ENCODE peak calls at places on chromosomes 7 and 10, in seven cellular contexts. One of them, this sample, is unnamed.

GRCh38 chr10:129385600-129385999 is 81.4 kb upstream of the MGMT start:
- DNase-seq in DND-41: no peak
- DNase-seq in mammary epithelial cell: no peak
- DNase-seq in fibroblast of lung: no peak
- DNase-seq in hepatocyte: no peak
- DNase-seq in GM23338: no peak
- DNase-seq in H1: peak; percentile 33
- DNase-seq in this sample: no peak

GRCh38 chr10:130471486-130471885 is 335.3 kb downstream of the GLRX3 start:
- DNase-seq in DND-41: no peak
- DNase-seq in mammary epithelial cell: no peak
- DNase-seq in fibroblast of lung: no peak
- DNase-seq in hepatocyte: no peak
- DNase-seq in GM23338: no peak
- DNase-seq in H1: no peak
- DNase-seq in this sample: no peak

GRCh38 chr10:89525556-89525955 is 9.8 kb downstream of the SLC16A12 start:
- DNase-seq in DND-41: no peak
- DNase-seq in mammary epithelial cell: no peak
- DNase-seq in fibroblast of lung: no peak
- DNase-seq in hepatocyte: no peak
- DNase-seq in GM23338: no peak
- DNase-seq in H1: no peak
- DNase-seq in this sample: no peak

GRCh38 chr10:102780246-102780645 is 36.5 kb downstream of the WBP1L start:
- DNase-seq in DND-41: no peak
- DNase-seq in mammary epithelial cell: peak; percentile 83
- DNase-seq in fibroblast of lung: peak; percentile 77
- DNase-seq in hepatocyte: no peak
- DNase-seq in GM23338: no peak
- DNase-seq in H1: no peak
- DNase-seq in this sample: no peak

GRCh38 chr7:35691827-35692307 is 3.1 kb downstream of the HERPUD2 start:
- DNase-seq in DND-41: peak; percentile 43
- DNase-seq in mammary epithelial cell: no peak
- DNase-seq in fibroblast of lung: no peak
- DNase-seq in hepatocyte: peak; percentile 28
- DNase-seq in GM23338: no peak
- DNase-seq in H1: no peak
- DNase-seq in this sample: no peak

GRCh38 chr10:89904755-89905154 is 203.4 kb downstream of the KIF20B start:
- DNase-seq in DND-41: peak; percentile 8
- DNase-seq in mammary epithelial cell: peak; percentile 91
- DNase-seq in fibroblast of lung: peak; percentile 66
- DNase-seq in hepatocyte: no peak
- DNase-seq in GM23338: no peak
- DNase-seq in H1: no peak
- DNase-seq in this sample: no peak

GRCh38 chr10:79311581-79312407 is 35.5 kb upstream of the PPIF start:
- DNase-seq in DND-41: no peak
- DNase-seq in mammary epithelial cell: no peak
- DNase-seq in fibroblast of lung: no peak
- DNase-seq in hepatocyte: no peak
- DNase-seq in GM23338: no peak
- DNase-seq in H1: no peak
- DNase-seq in this sample: no peak

GRCh38 chr7:50914460-50914859 is 131.8 kb upstream of the GRB10 start:
- DNase-seq in DND-41: no peak
- DNase-seq in mammary epithelial cell: no peak
- DNase-seq in fibroblast of lung: no peak
- DNase-seq in hepatocyte: no peak
- DNase-seq in GM23338: no peak
- DNase-seq in H1: no peak
- DNase-seq in this sample: no peak

GRCh38 chr10:31897506-31897905 is 31.1 kb downstream of the ARHGAP12 start:
- DNase-seq in DND-41: no peak
- DNase-seq in mammary epithelial cell: no peak
- DNase-seq in fibroblast of lung: peak; percentile 41
- DNase-seq in hepatocyte: no peak
- DNase-seq in GM23338: no peak
- DNase-seq in H1: no peak
- DNase-seq in this sample: peak; percentile 64

GRCh38 chr10:74750848-74751274 is 75.5 kb upstream of the KAT6B start:
- DNase-seq in DND-41: no peak
- DNase-seq in mammary epithelial cell: no peak
- DNase-seq in fibroblast of lung: no peak
- DNase-seq in hepatocyte: no peak
- DNase-seq in GM23338: no peak
- DNase-seq in H1: peak; percentile 28
- DNase-seq in this sample: no peak

GRCh38 chr7:96657347-96658010 is 52.2 kb downstream of the SEM1 start:
- DNase-seq in DND-41: no peak
- DNase-seq in mammary epithelial cell: no peak
- DNase-seq in fibroblast of lung: peak; percentile 44
- DNase-seq in hepatocyte: no peak
- DNase-seq in GM23338: peak; percentile 21
- DNase-seq in H1: peak; percentile 57
- DNase-seq in this sample: peak; percentile 41

GRCh38 chr10:82813856-82814255 is 938.9 kb downstream of the NRG3 start:
- DNase-seq in DND-41: no peak
- DNase-seq in mammary epithelial cell: peak; percentile 47
- DNase-seq in fibroblast of lung: peak; percentile 72
- DNase-seq in hepatocyte: peak; percentile 38
- DNase-seq in GM23338: no peak
- DNase-seq in H1: no peak
- DNase-seq in this sample: peak; percentile 37

GRCh38 chr7:2843191-2843685 is 870 bp downstream of the GNA12 start:
- DNase-seq in DND-41: peak; percentile 16
- DNase-seq in mammary epithelial cell: no peak
- DNase-seq in fibroblast of lung: no peak
- DNase-seq in hepatocyte: no peak
- DNase-seq in GM23338: no peak
- DNase-seq in H1: no peak
- DNase-seq in this sample: no peak

GRCh38 chr7:50409856-50410468 is 40.2 kb downstream of the FIGNL1 start:
- DNase-seq in DND-41: peak; percentile 75
- DNase-seq in mammary epithelial cell: no peak
- DNase-seq in fibroblast of lung: no peak
- DNase-seq in hepatocyte: no peak
- DNase-seq in GM23338: no peak
- DNase-seq in H1: no peak
- DNase-seq in this sample: no peak

GRCh38 chr7:8094164-8095140 is 125.9 kb downstream of the GLCCI1 start:
- DNase-seq in DND-41: no peak
- DNase-seq in mammary epithelial cell: no peak
- DNase-seq in fibroblast of lung: no peak
- DNase-seq in hepatocyte: peak; percentile 10
- DNase-seq in GM23338: no peak
- DNase-seq in H1: no peak
- DNase-seq in this sample: no peak

GRCh38 chr10:106877574-106877973 is 286.9 kb downstream of the SORCS1 start:
- DNase-seq in DND-41: no peak
- DNase-seq in mammary epithelial cell: no peak
- DNase-seq in fibroblast of lung: no peak
- DNase-seq in hepatocyte: no peak
- DNase-seq in GM23338: no peak
- DNase-seq in H1: no peak
- DNase-seq in this sample: no peak

GRCh38 chr7:94301024-94301588 is 93.6 kb upstream of the COL1A2 start:
- DNase-seq in DND-41: no peak
- DNase-seq in mammary epithelial cell: peak; percentile 88
- DNase-seq in fibroblast of lung: peak; percentile 99
- DNase-seq in hepatocyte: peak; percentile 91
- DNase-seq in GM23338: peak; percentile 82
- DNase-seq in H1: peak; percentile 57
- DNase-seq in this sample: peak; percentile 93

GRCh38 chr7:49166441-49166840 is 242.1 kb downstream of the CDC14C start:
- DNase-seq in DND-41: no peak
- DNase-seq in mammary epithelial cell: no peak
- DNase-seq in fibroblast of lung: no peak
- DNase-seq in hepatocyte: no peak
- DNase-seq in GM23338: peak; percentile 71
- DNase-seq in H1: peak; percentile 47
- DNase-seq in this sample: no peak

GRCh38 chr7:118183254-118183585 is 744 bp upstream of the LSM8 start:
- DNase-seq in DND-41: peak; percentile 21
- DNase-seq in mammary epithelial cell: peak; percentile 2
- DNase-seq in fibroblast of lung: peak; percentile 3
- DNase-seq in hepatocyte: no peak
- DNase-seq in GM23338: peak; percentile 9
- DNase-seq in H1: no peak
- DNase-seq in this sample: no peak

GRCh38 chr7:70553364-70553763 is 578.6 kb upstream of the GALNT17 start:
- DNase-seq in DND-41: no peak
- DNase-seq in mammary epithelial cell: no peak
- DNase-seq in fibroblast of lung: peak; percentile 35
- DNase-seq in hepatocyte: no peak
- DNase-seq in GM23338: no peak
- DNase-seq in H1: no peak
- DNase-seq in this sample: no peak

GRCh38 chr7:125670926-125671572 is 741.4 kb upstream of the POT1 start:
- DNase-seq in DND-41: no peak
- DNase-seq in mammary epithelial cell: peak; percentile 3
- DNase-seq in fibroblast of lung: peak; percentile 28
- DNase-seq in hepatocyte: peak; percentile 34
- DNase-seq in GM23338: peak; percentile 66
- DNase-seq in H1: no peak
- DNase-seq in this sample: peak; percentile 61

GRCh38 chr7:149773446-149774236 is at the start of gene ZNF467:
- DNase-seq in DND-41: peak; percentile 63
- DNase-seq in mammary epithelial cell: no peak
- DNase-seq in fibroblast of lung: peak; percentile 20
- DNase-seq in hepatocyte: peak; percentile 75
- DNase-seq in GM23338: peak; percentile 43
- DNase-seq in H1: no peak
- DNase-seq in this sample: peak; percentile 27

GRCh38 chr7:149771199-149771636 is 2.2 kb downstream of the ZNF467 start:
- DNase-seq in DND-41: no peak
- DNase-seq in mammary epithelial cell: no peak
- DNase-seq in fibroblast of lung: no peak
- DNase-seq in hepatocyte: peak; percentile 26
- DNase-seq in GM23338: peak; percentile 30
- DNase-seq in H1: no peak
- DNase-seq in this sample: peak; percentile 4

GRCh38 chr7:149772821-149773425 is 465 bp downstream of the ZNF467 start:
- DNase-seq in DND-41: peak; percentile 59
- DNase-seq in mammary epithelial cell: no peak
- DNase-seq in fibroblast of lung: no peak
- DNase-seq in hepatocyte: peak; percentile 61
- DNase-seq in GM23338: peak; percentile 48
- DNase-seq in H1: peak; percentile 81
- DNase-seq in this sample: peak; percentile 23

GRCh38 chr7:149771696-149772235 is 1.6 kb downstream of the ZNF467 start:
- DNase-seq in DND-41: peak; percentile 90
- DNase-seq in mammary epithelial cell: peak; percentile 78
- DNase-seq in fibroblast of lung: peak; percentile 69
- DNase-seq in hepatocyte: peak; percentile 97
- DNase-seq in GM23338: peak; percentile 90
- DNase-seq in H1: peak; percentile 92
- DNase-seq in this sample: peak; percentile 95

GRCh38 chr7:149772236-149772820 is 1.1 kb downstream of the ZNF467 start:
- DNase-seq in DND-41: peak; percentile 51
- DNase-seq in mammary epithelial cell: no peak
- DNase-seq in fibroblast of lung: no peak
- DNase-seq in hepatocyte: peak; percentile 51
- DNase-seq in GM23338: peak; percentile 75
- DNase-seq in H1: peak; percentile 68
- DNase-seq in this sample: no peak
- TF ChIP-seq EZH2 in DND-41: no peak
- TF ChIP-seq EZH2 in mammary epithelial cell: no peak
- TF ChIP-seq EZH2 in fibroblast of lung: no peak
- TF ChIP-seq EZH2 in hepatocyte: no peak
- TF ChIP-seq EZH2 in GM23338: no peak
- TF ChIP-seq EZH2 in H1: no peak
- TF ChIP-seq EZH2 in this sample: no peak

DNA sequence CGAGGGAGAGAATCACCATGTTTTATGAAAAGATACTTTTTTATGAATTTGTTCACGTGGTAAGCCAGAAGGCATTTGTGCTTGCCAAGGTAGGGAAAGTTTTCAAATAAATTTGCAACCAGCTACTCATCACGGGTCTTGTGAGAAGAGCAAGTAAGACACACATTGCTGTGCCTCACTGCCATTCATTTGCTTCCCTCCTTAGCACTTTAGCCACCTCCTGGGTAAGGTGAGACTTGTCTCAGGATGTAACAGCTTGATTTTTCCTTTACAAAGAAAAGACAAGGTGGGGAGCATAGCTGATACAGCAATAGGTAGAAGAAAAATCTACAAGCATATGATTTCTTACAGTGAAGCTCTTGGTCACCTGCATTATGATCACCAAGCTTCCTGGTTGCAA is 342.4 kb upstream of the GRM3 start:
- DNase-seq in DND-41: no peak
- DNase-seq in mammary epithelial cell: no peak
- DNase-seq in fibroblast of lung: no peak
- DNase-seq in hepatocyte: no peak
- DNase-seq in GM23338: peak; percentile 59
- DNase-seq in H1: no peak
- DNase-seq in this sample: no peak
- H3K4me3 ChIP-seq in DND-41: no peak overlapping the region
- H3K4me3 ChIP-seq in mammary epithelial cell: no peak overlapping the region
- H3K4me3 ChIP-seq in fibroblast of lung: no peak overlapping the region
- H3K4me3 ChIP-seq in hepatocyte: no peak overlapping the region
- H3K4me3 ChIP-seq in GM23338: no peak overlapping the region
- H3K4me3 ChIP-seq in H1: no peak overlapping the region
- H3K4me3 ChIP-seq in this sample: no peak overlapping the region

GRCh38 chr7:33243319-33243881 is 114.0 kb downstream of the BBS9 start:
- DNase-seq in DND-41: no peak
- DNase-seq in mammary epithelial cell: peak; percentile 27
- DNase-seq in fibroblast of lung: peak; percentile 51
- DNase-seq in hepatocyte: peak; percentile 55
- DNase-seq in GM23338: peak; percentile 74
- DNase-seq in H1: no peak
- DNase-seq in this sample: peak; percentile 65
- TF ChIP-seq CTCF in DND-41: peak; percentile 72
- TF ChIP-seq CTCF in mammary epithelial cell: peak; percentile 64
- TF ChIP-seq CTCF in fibroblast of lung: peak; percentile 71
- TF ChIP-seq CTCF in hepatocyte: peak; percentile 80
- TF ChIP-seq CTCF in GM23338: peak; percentile 89
- TF ChIP-seq CTCF in H1: no peak
- TF ChIP-seq CTCF in this sample: peak; percentile 42

GRCh38 chr10:100654835-100655759 is 90.3 kb upstream of the PAX2 start:
- DNase-seq in DND-41: peak; percentile 62
- DNase-seq in mammary epithelial cell: no peak
- DNase-seq in fibroblast of lung: no peak
- DNase-seq in hepatocyte: no peak
- DNase-seq in GM23338: peak; percentile 66
- DNase-seq in H1: peak; percentile 77
- DNase-seq in this sample: no peak

GRCh38 chr10:100653957-100654834 is 91.2 kb upstream of the PAX2 start:
- DNase-seq in DND-41: peak; percentile 67
- DNase-seq in mammary epithelial cell: no peak
- DNase-seq in fibroblast of lung: peak; percentile 13
- DNase-seq in hepatocyte: peak; percentile 69
- DNase-seq in GM23338: peak; percentile 78
- DNase-seq in H1: peak; percentile 66
- DNase-seq in this sample: no peak

GRCh38 chr10:100651916-100652315 is 93.5 kb upstream of the PAX2 start:
- DNase-seq in DND-41: no peak
- DNase-seq in mammary epithelial cell: no peak
- DNase-seq in fibroblast of lung: no peak
- DNase-seq in hepatocyte: no peak
- DNase-seq in GM23338: no peak
- DNase-seq in H1: no peak
- DNase-seq in this sample: no peak

GRCh38 chr10:100652406-100653130 is 92.8 kb upstream of the PAX2 start:
- DNase-seq in DND-41: no peak
- DNase-seq in mammary epithelial cell: no peak
- DNase-seq in fibroblast of lung: no peak
- DNase-seq in hepatocyte: no peak
- DNase-seq in GM23338: no peak
- DNase-seq in H1: no peak
- DNase-seq in this sample: no peak

GRCh38 chr10:100653238-100653956 is 92.0 kb upstream of the PAX2 start:
- DNase-seq in DND-41: no peak
- DNase-seq in mammary epithelial cell: no peak
- DNase-seq in fibroblast of lung: no peak
- DNase-seq in hepatocyte: no peak
- DNase-seq in GM23338: no peak
- DNase-seq in H1: no peak
- DNase-seq in this sample: no peak
- TF ChIP-seq EZH2 in DND-41: no peak
- TF ChIP-seq EZH2 in mammary epithelial cell: peak; percentile 82
- TF ChIP-seq EZH2 in fibroblast of lung: peak; percentile 17
- TF ChIP-seq EZH2 in hepatocyte: no peak
- TF ChIP-seq EZH2 in GM23338: no peak
- TF ChIP-seq EZH2 in H1: no peak
- TF ChIP-seq EZH2 in this sample: peak; percentile 1